ENCODE peak calls at places on chromosomes 12 and 14, in four cellular contexts. One of them, this sample, is unnamed.

GRCh38 chr12:82434392-82434911 is 76.1 kb downstream of the METTL25 start:
- DNase-seq in K562: no peak
- DNase-seq in SK-N-SH: no peak
- DNase-seq in HCT116: no peak
- DNase-seq in this sample: no peak

GRCh38 chr12:78120866-78121590 is 290.3 kb downstream of the NAV3 start:
- DNase-seq in K562: no peak
- DNase-seq in HCT116: peak; percentile 33
- DNase-seq in SK-N-SH: peak; percentile 35
- DNase-seq in this sample: peak; percentile 37

GRCh38 chr12:93081810-93082165 is 152.7 kb upstream of the EEA1 start:
- DNase-seq in K562: no peak
- DNase-seq in SK-N-SH: no peak
- DNase-seq in HCT116: no peak
- DNase-seq in this sample: no peak

GRCh38 chr12:50569321-50569720 is 64.5 kb downstream of the DIP2B start:
- DNase-seq in HCT116: no peak
- DNase-seq in SK-N-SH: no peak
- DNase-seq in K562: no peak
- DNase-seq in this sample: no peak

GRCh38 chr14:65012353-65012752 is 25.7 kb downstream of the FNTB start:
- DNase-seq in HCT116: no peak
- DNase-seq in SK-N-SH: no peak
- DNase-seq in K562: no peak
- DNase-seq in this sample: no peak

GRCh38 chr12:79121486-79121885 is 256.9 kb downstream of the SYT1 start:
- DNase-seq in SK-N-SH: peak; percentile 19
- DNase-seq in K562: peak; percentile 5
- DNase-seq in HCT116: peak; percentile 4
- DNase-seq in this sample: no peak

GRCh38 chr14:96246535-96246839 is 9.5 kb upstream of the BDKRB1 start:
- DNase-seq in SK-N-SH: no peak
- DNase-seq in K562: no peak
- DNase-seq in HCT116: no peak
- DNase-seq in this sample: no peak

GRCh38 chr12:28099862-28100261 is 90.4 kb upstream of the CCDC91 start:
- DNase-seq in HCT116: no peak
- DNase-seq in SK-N-SH: no peak
- DNase-seq in K562: no peak
- DNase-seq in this sample: no peak

GRCh38 chr14:98462908-98463307 is 809.1 kb downstream of the BCL11B start:
- DNase-seq in SK-N-SH: no peak
- DNase-seq in K562: no peak
- DNase-seq in HCT116: no peak
- DNase-seq in this sample: no peak

GRCh38 chr12:77591959-77592358 is 238.7 kb upstream of the NAV3 start:
- DNase-seq in HCT116: no peak
- DNase-seq in SK-N-SH: no peak
- DNase-seq in K562: no peak
- DNase-seq in this sample: peak; percentile 9

GRCh38 chr14:97523936-97524335 is 726.8 kb downstream of the VRK1 start:
- DNase-seq in SK-N-SH: no peak
- DNase-seq in K562: no peak
- DNase-seq in HCT116: peak; percentile 36
- DNase-seq in this sample: no peak

GRCh38 chr12:11723993-11724392 is 74.5 kb downstream of the ETV6 start:
- DNase-seq in SK-N-SH: no peak
- DNase-seq in HCT116: no peak
- DNase-seq in K562: no peak
- DNase-seq in this sample: no peak

GRCh38 chr12:10365716-10366433 is 24.0 kb downstream of the KLRK1 start:
- DNase-seq in K562: peak; percentile 10
- DNase-seq in SK-N-SH: no peak
- DNase-seq in HCT116: peak; percentile 26
- DNase-seq in this sample: peak; percentile 51

GRCh38 chr12:92059976-92060375 is 85.7 kb downstream of the BTG1 start:
- DNase-seq in HCT116: no peak
- DNase-seq in SK-N-SH: no peak
- DNase-seq in K562: no peak
- DNase-seq in this sample: no peak

GRCh38 chr12:76790564-76791552 is 26.9 kb downstream of the ZDHHC17 start:
- DNase-seq in HCT116: peak; percentile 6
- DNase-seq in K562: peak; percentile 41
- DNase-seq in SK-N-SH: peak; percentile 36
- DNase-seq in this sample: peak; percentile 33

GRCh38 chr14:99749142-99749541 is 44.1 kb upstream of the EML1 start:
- DNase-seq in K562: peak; percentile 39
- DNase-seq in HCT116: no peak
- DNase-seq in SK-N-SH: no peak
- DNase-seq in this sample: no peak

GRCh38 chr12:83474369-83474768 is 787.7 kb downstream of the TMTC2 start:
- DNase-seq in HCT116: no peak
- DNase-seq in SK-N-SH: no peak
- DNase-seq in K562: no peak
- DNase-seq in this sample: no peak

GRCh38 chr12:107092669-107093546 is 441 bp downstream of the CRY1 start:
- DNase-seq in HCT116: no peak
- DNase-seq in K562: no peak
- DNase-seq in SK-N-SH: peak; percentile 52
- DNase-seq in this sample: no peak

GRCh38 chr14:65872536-65872935 is 460.0 kb downstream of the FUT8 start:
- DNase-seq in SK-N-SH: no peak
- DNase-seq in K562: no peak
- DNase-seq in HCT116: no peak
- DNase-seq in this sample: no peak

GRCh38 chr12:93089805-93090569 is 160.9 kb upstream of the EEA1 start:
- DNase-seq in HCT116: peak; percentile 89
- DNase-seq in K562: peak; percentile 48
- DNase-seq in SK-N-SH: no peak
- DNase-seq in this sample: no peak

GRCh38 chr12:124532331-124532750 is 35.1 kb downstream of the NCOR2 start:
- DNase-seq in HCT116: no peak
- DNase-seq in SK-N-SH: peak; percentile 62
- DNase-seq in K562: no peak
- DNase-seq in this sample: no peak

GRCh38 chr14:62209287-62209899 is 447.2 kb downstream of the SNAPC1 start:
- DNase-seq in HCT116: no peak
- DNase-seq in SK-N-SH: no peak
- DNase-seq in K562: no peak
- DNase-seq in this sample: no peak
- TF ChIP-seq JUND in HCT116: no peak
- TF ChIP-seq JUND in SK-N-SH: peak; percentile 85
- TF ChIP-seq JUND in K562: no peak
- TF ChIP-seq JUND in this sample: no peak

GRCh38 chr12:75632452-75632851 is 121.0 kb upstream of the KRR1 start:
- DNase-seq in K562: no peak
- DNase-seq in SK-N-SH: no peak
- DNase-seq in HCT116: no peak
- DNase-seq in this sample: no peak
- TF ChIP-seq JUND in K562: no peak
- TF ChIP-seq JUND in SK-N-SH: no peak
- TF ChIP-seq JUND in HCT116: no peak
- TF ChIP-seq JUND in this sample: no peak

GRCh38 chr12:67827820-67828383 is 161.3 kb upstream of the IFNG-AS1 start:
- DNase-seq in HCT116: peak; percentile 62
- DNase-seq in SK-N-SH: peak; percentile 14
- DNase-seq in K562: no peak
- DNase-seq in this sample: no peak
- TF ChIP-seq JUND in HCT116: peak; percentile 59
- TF ChIP-seq JUND in SK-N-SH: peak; percentile 93
- TF ChIP-seq JUND in K562: no peak
- TF ChIP-seq JUND in this sample: no peak

DNA sequence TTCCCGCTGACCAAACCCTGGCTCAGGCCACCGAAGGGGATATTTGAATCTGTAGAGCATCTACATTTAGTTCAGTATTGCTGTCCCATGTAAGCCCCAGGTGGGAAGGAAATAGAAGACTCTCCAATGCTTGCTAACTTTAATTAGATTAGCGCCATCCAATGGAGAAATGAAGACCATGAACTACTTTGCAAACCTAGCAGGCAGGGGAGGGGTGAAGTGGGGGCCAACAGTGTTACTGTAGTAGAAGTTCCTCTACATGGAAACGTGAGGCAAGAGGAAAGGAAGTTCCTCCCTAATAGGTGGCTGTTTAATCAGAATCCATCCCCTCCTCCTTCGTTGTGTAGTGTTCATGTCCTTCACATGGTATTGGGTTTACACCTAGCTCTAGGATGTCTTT is 9.3 kb upstream of the DENND5B start:
- DNase-seq in SK-N-SH: no peak
- DNase-seq in HCT116: no peak
- DNase-seq in K562: no peak
- DNase-seq in this sample: no peak
- TF ChIP-seq JUND in SK-N-SH: no peak
- TF ChIP-seq JUND in HCT116: no peak
- TF ChIP-seq JUND in K562: no peak
- TF ChIP-seq JUND in this sample: no peak

GRCh38 chr14:89849931-89850330 is 104.6 kb downstream of the EFCAB11 start:
- DNase-seq in HCT116: no peak
- DNase-seq in SK-N-SH: no peak
- DNase-seq in K562: no peak
- DNase-seq in this sample: no peak

GRCh38 chr14:89853976-89854693 is 100.4 kb downstream of the EFCAB11 start:
- DNase-seq in K562: no peak
- DNase-seq in SK-N-SH: no peak
- DNase-seq in HCT116: no peak
- DNase-seq in this sample: no peak

GRCh38 chr14:89848165-89848564 is 106.4 kb downstream of the EFCAB11 start:
- DNase-seq in HCT116: no peak
- DNase-seq in K562: no peak
- DNase-seq in SK-N-SH: no peak
- DNase-seq in this sample: no peak

GRCh38 chr14:89855961-89856360 is 98.6 kb downstream of the EFCAB11 start:
- DNase-seq in K562: no peak
- DNase-seq in HCT116: no peak
- DNase-seq in SK-N-SH: no peak
- DNase-seq in this sample: no peak

GRCh38 chr14:89851031-89851430 is 103.5 kb downstream of the EFCAB11 start:
- DNase-seq in HCT116: no peak
- DNase-seq in SK-N-SH: no peak
- DNase-seq in K562: no peak
- DNase-seq in this sample: no peak
- TF ChIP-seq JUND in HCT116: no peak
- TF ChIP-seq JUND in SK-N-SH: no peak
- TF ChIP-seq JUND in K562: no peak
- TF ChIP-seq JUND in this sample: no peak

This sample was measured in T47D.